ENCODE peak calls at places on chromosomes 4 and X, in seven cellular contexts. V is hippocampal formation; M is CD4-positive, alpha-beta T cell; I is stomach; B is glomerular endothelial cell; K is Caco-2; Z is M059J. G is an unnamed sample.
A peak's percentile ranks its signal among the peaks of the same experiment; 100 is the strongest.

GRCh38 chr4:132332932-132333722 is 816.0 kb upstream of the PCDH10 start:
- DNase-seq in M (no peak), V (no peak), K (no peak), B (no peak), Z (no peak), I (no peak), G (no peak)

GRCh38 chrX:118156254-118156952 is 39.8 kb upstream of the KLHL13 start:
- DNase-seq in Z (no peak), B (no peak), V (no peak), I (no peak), M (no peak), K (peak; percentile 39), G (peak; percentile 37)

GRCh38 chr4:104421576-104421975 is 73.1 kb downstream of the CXXC4 start:
- DNase-seq in V (no peak), M (no peak), K (no peak), I (no peak), B (no peak), Z (no peak), G (no peak)

GRCh38 chr4:4457803-4458550 is 71.1 kb downstream of the NSG1 start:
- DNase-seq in I (no peak), V (no peak), M (no peak), K (no peak), Z (peak; percentile 82), B (no peak), G (no peak)

GRCh38 chr4:153541426-153542096 is 75.4 kb downstream of the TMEM131L start:
- DNase-seq in M (no peak), Z (peak; percentile 92), B (no peak), K (no peak), I (no peak), V (no peak), G (no peak)

GRCh38 chr4:167233523-167234387 is 539 bp downstream of the SPOCK3 start:
- DNase-seq in I (no peak), B (no peak), V (peak; percentile 70), M (no peak), K (no peak), Z (peak; percentile 32), G (no peak)

GRCh38 chrX:36407886-36408285 is 488.4 kb downstream of the CFAP47 start:
- DNase-seq in M (no peak), V (no peak), Z (no peak), K (no peak), B (no peak), I (no peak), G (no peak)

GRCh38 chr4:11111876-11112275 is 316.8 kb downstream of the HS3ST1 start:
- DNase-seq in V (no peak), B (no peak), K (no peak), Z (no peak), I (no peak), M (no peak), G (no peak)

GRCh38 chrX:71164071-71164470 is 19.4 kb downstream of the NLGN3 start:
- DNase-seq in B (no peak), Z (peak; percentile 25), I (no peak), K (no peak), M (no peak), V (no peak), G (no peak)

GRCh38 chr4:63795301-63795700 is 613.9 kb downstream of the TECRL start:
- DNase-seq in M (no peak), I (no peak), Z (no peak), B (no peak), K (no peak), V (no peak), G (no peak)

GRCh38 chr4:7777017-7777710 is 162.5 kb downstream of the AFAP1 start:
- DNase-seq in B (no peak), I (no peak), K (no peak), M (no peak), Z (no peak), V (no peak), G (no peak)

GRCh38 chr4:3345384-3345783 is 52.6 kb downstream of the RGS12 start:
- DNase-seq in B (no peak), M (no peak), K (no peak), V (no peak), Z (no peak), I (no peak), G (no peak)

GRCh38 chr4:13542577-13543042 is 1.7 kb downstream of the NKX3-2 start:
- DNase-seq in I (no peak), M (no peak), Z (no peak), B (no peak), V (no peak), K (no peak), G (peak; percentile 8)

GRCh38 chr4:43564107-43564506 is 671.6 kb downstream of the GRXCR1 start:
- DNase-seq in B (no peak), I (no peak), K (no peak), V (no peak), M (no peak), Z (no peak), G (no peak)

GRCh38 chrX:139759637-139760036 is 51.7 kb upstream of the MCF2 start:
- DNase-seq in I (no peak), V (no peak), K (no peak), M (no peak), Z (peak; percentile 33), B (no peak), G (no peak)

GRCh38 chrX:84729809-84730208 is 227.6 kb upstream of the HDX start:
- DNase-seq in K (peak; percentile 29), I (no peak), V (peak; percentile 6), B (no peak), Z (peak; percentile 11), M (no peak), G (no peak)

GRCh38 chr4:22850630-22851029 is 157.9 kb downstream of the GBA3 start:
- DNase-seq in B (no peak), Z (no peak), M (no peak), V (no peak), I (no peak), K (no peak), G (no peak)

GRCh38 chr4:89468632-89469031 is 161.0 kb upstream of the GPRIN3 start:
- DNase-seq in K (no peak), Z (peak; percentile 1), M (no peak), I (no peak), V (no peak), B (no peak), G (no peak)

GRCh38 chrX:107482046-107482445 is 32.6 kb downstream of the FRMPD3 start:
- DNase-seq in Z (no peak), K (no peak), V (no peak), B (no peak), M (no peak), I (no peak), G (no peak)

GRCh38 chr4:74408639-74409038 is 36.3 kb upstream of the AREG start:
- DNase-seq in I (no peak), B (no peak), M (no peak), K (no peak), V (no peak), Z (peak; percentile 34), G (no peak)

GRCh38 chrX:2782171-2782570 is 30.3 kb downstream of the XG start:
- DNase-seq in K (no peak), V (no peak), I (no peak), Z (no peak), B (no peak), M (no peak), G (no peak)

GRCh38 chrX:129908636-129909035 is 2.7 kb downstream of the UTP14A start:
- DNase-seq in Z (peak; percentile 68), V (no peak), K (no peak), M (no peak), I (no peak), B (no peak), G (no peak)

G was measured in HuH-7.